ENCODE peak calls at places on chromosome 13, in four cellular contexts. Y is upper lobe of left lung, V is left ventricle myocardium inferior, D is heart left ventricle. M is an unnamed sample.

GRCh38 chr13:31756346-31756745 is 17.0 kb downstream of the RXFP2 start:
- DNase-seq in Y (no peak), V (no peak), D (no peak), M (peak; percentile 24)

GRCh38 chr13:113148940-113149503 is 9.4 kb upstream of the PROZ start:
- DNase-seq in Y (no peak), V (no peak), D (no peak), M (no peak)

GRCh38 chr13:97226013-97226412 is 3.9 kb downstream of the MBNL2 start:
- DNase-seq in Y (no peak), V (no peak), D (no peak), M (no peak)

GRCh38 chr13:42420304-42420703 is 148.4 kb downstream of the AKAP11 start:
- DNase-seq in Y (no peak), V (no peak), D (no peak), M (no peak)

GRCh38 chr13:61170791-61171330 is 244.8 kb downstream of the PCDH20 start:
- DNase-seq in Y (no peak), V (peak; percentile 13), D (no peak), M (no peak)

GRCh38 chr13:51154029-51154555 is 43.0 kb upstream of the C13orf42 start:
- DNase-seq in Y (no peak), V (no peak), D (no peak), M (no peak)

GRCh38 chr13:46296920-46297319 is 85.2 kb downstream of the LRRC63 start:
- DNase-seq in Y (no peak), V (no peak), D (no peak), M (no peak)

GRCh38 chr13:67977081-67977480 is 746.9 kb upstream of the PCDH9 start:
- DNase-seq in Y (no peak), V (no peak), D (no peak), M (no peak)

GRCh38 chr13:44032801-44033200 is 153.1 kb downstream of the LACC1 start:
- DNase-seq in Y (no peak), V (no peak), D (no peak), M (no peak)

DNA sequence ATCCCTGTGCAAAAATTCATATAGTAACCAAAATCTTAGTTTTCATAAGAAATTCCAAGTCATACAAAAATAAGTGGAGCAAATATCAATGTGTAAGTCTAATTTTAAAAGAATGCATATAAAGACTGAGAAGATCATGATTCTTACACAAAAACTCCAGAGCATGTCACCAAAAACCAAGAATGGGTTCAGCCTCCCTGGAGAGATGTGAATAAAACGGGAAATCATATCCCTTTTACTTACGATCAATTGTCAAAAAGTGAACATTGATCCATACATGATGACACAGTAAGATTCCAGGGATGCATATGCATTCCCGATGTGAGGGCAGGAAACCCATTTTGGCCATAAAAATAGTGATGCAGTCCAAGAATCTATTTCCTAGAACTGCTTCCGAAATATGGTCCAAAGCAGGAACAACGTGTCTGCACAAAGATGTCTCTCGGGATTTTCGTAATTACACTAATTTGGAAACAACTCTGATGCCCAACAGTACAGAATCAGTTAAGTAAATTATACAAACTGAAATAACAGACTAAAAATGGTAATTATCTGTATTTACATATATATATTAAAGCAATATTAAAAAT is 123.6 kb downstream of the STK24 start:
- DNase-seq in Y (no peak), V (no peak), D (no peak), M (no peak)
- H3K27ac ChIP-seq in Y (no peak overlapping the region), V (peak overlapping the region; percentile 86), D (no peak overlapping the region), M (peak overlapping the region; percentile 80)

GRCh38 chr13:114229486-114229885 is 5.2 kb upstream of the CDC16 start:
- DNase-seq in Y (no peak), V (no peak), D (no peak), M (no peak)

GRCh38 chr13:114227528-114227927 is 7.2 kb upstream of the CDC16 start:
- DNase-seq in Y (no peak), V (no peak), D (no peak), M (no peak)

GRCh38 chr13:114226699-114227323 is 7.9 kb upstream of the CDC16 start:
- DNase-seq in Y (peak; percentile 88), V (peak; percentile 82), D (peak; percentile 78), M (peak; percentile 87)

GRCh38 chr13:114230117-114230516 is 4.6 kb upstream of the CDC16 start:
- DNase-seq in Y (no peak), V (no peak), D (no peak), M (no peak)

GRCh38 chr13:114228176-114228575 is 6.5 kb upstream of the CDC16 start:
- DNase-seq in Y (no peak), V (no peak), D (no peak), M (no peak)
- H3K4me3 ChIP-seq in Y (no peak overlapping the region), V (no peak overlapping the region), D (no peak overlapping the region), M (no peak overlapping the region)

DNA sequence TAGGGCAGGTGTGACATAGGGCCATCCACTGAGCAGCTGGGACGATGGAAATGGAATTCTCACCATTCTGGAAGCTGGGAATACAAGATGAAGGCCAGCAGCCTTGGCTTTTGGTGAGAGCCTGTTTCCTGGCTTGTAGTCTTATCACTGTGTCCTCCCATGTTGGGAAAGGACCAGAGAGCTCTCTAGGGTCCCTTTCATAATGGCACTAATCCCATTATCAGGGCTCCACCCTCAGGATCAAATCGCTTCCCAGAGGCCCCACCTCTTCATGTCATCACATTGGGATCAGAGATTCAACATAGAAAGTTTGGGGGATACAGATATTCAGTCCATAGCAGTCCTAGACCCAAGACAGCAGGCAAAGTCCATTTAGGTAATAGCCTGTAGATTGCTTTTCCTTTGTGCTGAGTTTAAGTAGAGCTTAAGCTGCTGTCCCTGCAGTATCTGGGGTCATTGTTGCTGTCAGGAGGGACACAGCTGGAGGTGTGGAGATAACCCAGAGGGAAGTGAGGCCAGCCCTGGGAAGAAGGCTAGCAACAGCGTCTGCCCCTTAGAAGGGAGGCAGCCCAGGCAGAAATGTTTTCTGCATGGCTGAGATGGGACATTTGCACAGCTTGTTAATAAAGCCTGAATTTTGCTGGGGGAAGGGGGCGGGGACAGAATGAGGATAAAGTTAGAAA is 136.5 kb upstream of the GPR12 start:
- DNase-seq in Y (no peak), V (no peak), D (no peak), M (no peak)
- H3K27ac ChIP-seq in Y (no peak overlapping the region), V (no peak overlapping the region), D (no peak overlapping the region), M (no peak overlapping the region)

GRCh38 chr13:80131204-80131603 is 209.7 kb downstream of the SPRY2 start:
- DNase-seq in Y (peak; percentile 87), V (peak; percentile 86), D (peak; percentile 87), M (peak; percentile 37)
- H3K4me3 ChIP-seq in Y (peak overlapping the region; percentile 25), V (peak overlapping the region; percentile 56), D (peak overlapping the region; percentile 45), M (peak overlapping the region; percentile 10)

GRCh38 chr13:109155301-109155761 is 525.9 kb downstream of the MYO16 start:
- DNase-seq in Y (peak; percentile 46), V (no peak), D (no peak), M (no peak)
- H3K27ac ChIP-seq in Y (peak overlapping the region; percentile 31), V (no peak overlapping the region), D (no peak overlapping the region), M (no peak overlapping the region)

DNA sequence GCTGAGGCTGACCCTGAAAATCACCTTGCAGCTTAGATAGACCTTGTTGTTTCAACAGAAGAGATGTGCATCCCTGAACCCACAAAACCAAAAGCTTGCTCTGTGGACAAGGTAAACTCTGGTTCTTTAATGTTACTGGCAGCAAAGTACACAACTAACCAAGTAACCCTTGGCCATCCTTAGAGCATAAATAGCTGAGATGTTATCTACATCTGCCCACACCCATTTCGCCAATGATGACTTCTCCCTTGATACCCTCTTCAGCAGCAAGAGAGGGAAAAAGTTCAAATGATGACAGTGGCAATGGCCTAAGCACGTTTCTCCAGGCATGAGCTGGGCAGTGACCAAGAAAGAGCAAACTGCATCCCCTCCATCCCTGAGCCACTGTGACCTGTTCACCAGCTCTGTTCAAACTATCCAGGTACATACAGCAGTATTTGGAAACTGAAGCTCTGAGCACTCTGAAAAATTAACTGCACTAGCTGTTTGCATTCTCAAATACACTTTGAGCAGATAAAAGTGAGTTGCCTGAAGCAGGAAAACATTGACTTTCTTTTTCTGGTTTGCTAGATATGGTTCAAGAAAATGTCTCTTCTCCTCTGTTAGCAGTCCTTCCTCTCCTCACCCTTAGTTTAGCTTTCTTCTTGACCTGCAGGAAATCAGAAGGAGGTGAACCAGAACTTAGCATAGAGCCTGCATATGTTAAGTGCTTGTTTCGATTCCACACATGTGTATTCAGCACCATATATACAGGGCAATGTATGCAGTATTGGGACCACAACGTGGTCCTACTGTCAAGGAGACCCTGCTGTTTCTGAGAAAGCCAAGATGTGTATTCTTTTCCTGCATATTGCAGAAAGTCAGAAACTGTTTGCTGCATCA is 231.7 kb downstream of the FOXO1 start:
- DNase-seq in Y (no peak), V (no peak), D (no peak), M (no peak)
- H3K4me3 ChIP-seq in Y (no peak overlapping the region), V (no peak overlapping the region), D (no peak overlapping the region), M (no peak overlapping the region)

GRCh38 chr13:99746857-99747710 is 224.5 kb downstream of the ZIC5 start:
- DNase-seq in Y (no peak), V (no peak), D (no peak), M (no peak)
- H3K27ac ChIP-seq in Y (no peak overlapping the region), V (no peak overlapping the region), D (no peak overlapping the region), M (no peak overlapping the region)

DNA sequence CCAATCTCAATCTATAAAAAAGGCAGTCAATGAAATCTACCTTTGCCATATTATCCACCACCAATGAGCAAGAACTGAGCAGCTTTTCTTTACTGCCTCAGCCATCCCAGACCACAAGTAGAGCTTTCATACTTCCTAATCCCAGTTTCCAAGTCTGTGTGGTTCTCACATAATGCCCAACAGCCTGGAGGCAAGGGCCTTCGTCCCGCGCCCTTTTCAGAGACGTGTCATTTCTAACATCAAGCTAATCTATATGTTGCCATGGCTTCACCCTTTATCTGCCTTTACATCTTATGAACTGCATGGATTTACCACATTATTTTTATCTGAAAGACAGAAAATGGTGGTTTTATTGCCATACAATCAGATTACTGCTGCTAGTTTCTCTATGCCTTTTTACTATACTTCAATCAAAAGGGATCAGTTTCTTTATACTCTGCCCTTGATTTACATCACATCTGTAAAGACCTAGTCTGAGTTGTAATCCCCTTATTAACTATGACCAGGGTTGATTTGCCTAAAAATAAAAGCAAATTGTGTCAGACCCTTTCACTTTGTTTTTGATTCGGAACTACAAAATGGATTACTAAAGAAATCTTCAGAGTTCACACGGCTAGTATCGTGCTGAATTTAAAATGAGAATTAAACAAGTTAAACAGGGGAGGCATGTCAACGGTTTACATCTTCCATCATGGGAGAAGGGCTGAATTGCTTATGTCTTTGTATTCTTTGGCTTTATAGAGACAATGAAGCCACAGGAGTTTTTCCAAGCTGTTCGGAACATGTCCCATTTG is 5.8 kb downstream of the EFNB2 start:
- DNase-seq in Y (no peak), V (no peak), D (no peak), M (no peak)
- H3K4me3 ChIP-seq in Y (no peak overlapping the region), V (peak overlapping the region; percentile 77), D (peak overlapping the region; percentile 74), M (no peak overlapping the region)

M was measured in uterus.